ENCODE peak calls at places on chromosomes 16 and 17, in six cellular contexts. K, U, Y, F, L and S are unnamed samples.

GRCh38 chr16:89052824-89053724 is 40.6 kb upstream of the ACSF3 start:
- DNase-seq in U (peak; percentile 52), F (peak; percentile 73), L (no peak), Y (no peak), K (peak; percentile 83), S (no peak)

GRCh38 chr17:32780721-32781120 is 96.2 kb downstream of the MYO1D start:
- DNase-seq in K (no peak), U (no peak), L (no peak), F (no peak), Y (peak; percentile 37), S (no peak)

GRCh38 chr16:49048557-49048956 is 233.1 kb downstream of the CBLN1 start:
- DNase-seq in K (no peak), Y (peak; percentile 31), L (no peak), F (no peak), U (peak; percentile 66), S (no peak)

GRCh38 chr17:11319894-11320293 is 78.9 kb downstream of the SHISA6 start:
- DNase-seq in U (no peak), K (no peak), Y (no peak), F (no peak), L (no peak), S (no peak)

GRCh38 chr17:81167194-81167524 is 1.1 kb upstream of the AATK start:
- DNase-seq in F (no peak), L (no peak), U (no peak), K (no peak), Y (no peak), S (no peak)

GRCh38 chr16:22161999-22162657 is at the start of gene SDR42E2:
- DNase-seq in U (no peak), F (peak; percentile 41), K (peak; percentile 38), Y (peak; percentile 60), L (no peak), S (peak; percentile 53)

GRCh38 chr16:9286930-9287329 is 195.5 kb downstream of the HAPSTR1 start:
- DNase-seq in U (no peak), K (no peak), F (no peak), L (no peak), Y (peak; percentile 57), S (no peak)

GRCh38 chr17:50114401-50114800 is 15.6 kb downstream of the SAMD14 start:
- DNase-seq in L (no peak), F (no peak), U (no peak), K (no peak), Y (no peak), S (no peak)

GRCh38 chr16:5838071-5838470 is 740.5 kb upstream of the EEF2KMT start:
- DNase-seq in L (no peak), Y (no peak), F (no peak), K (no peak), U (no peak), S (no peak)

GRCh38 chr17:29076087-29076486 is 33.1 kb downstream of the PIPOX start:
- DNase-seq in Y (no peak), L (no peak), F (no peak), U (no peak), K (no peak), S (no peak)

GRCh38 chr16:24851700-24852099 is 5.9 kb downstream of the SLC5A11 start:
- DNase-seq in U (peak; percentile 75), F (no peak), L (no peak), K (no peak), Y (no peak), S (no peak)

GRCh38 chr17:75345514-75346167 is 56.4 kb upstream of the SLC25A19 start:
- DNase-seq in L (peak; percentile 91), Y (peak; percentile 70), K (no peak), U (no peak), F (no peak), S (no peak)

GRCh38 chr17:73155410-73156165 is 9.2 kb upstream of the SSTR2 start:
- DNase-seq in L (no peak), U (no peak), F (no peak), Y (peak; percentile 45), K (no peak), S (no peak)

GRCh38 chr16:63735456-63735855 is 1386.4 kb downstream of the CDH11 start:
- DNase-seq in K (no peak), Y (no peak), F (no peak), U (no peak), L (no peak), S (no peak)

DNA sequence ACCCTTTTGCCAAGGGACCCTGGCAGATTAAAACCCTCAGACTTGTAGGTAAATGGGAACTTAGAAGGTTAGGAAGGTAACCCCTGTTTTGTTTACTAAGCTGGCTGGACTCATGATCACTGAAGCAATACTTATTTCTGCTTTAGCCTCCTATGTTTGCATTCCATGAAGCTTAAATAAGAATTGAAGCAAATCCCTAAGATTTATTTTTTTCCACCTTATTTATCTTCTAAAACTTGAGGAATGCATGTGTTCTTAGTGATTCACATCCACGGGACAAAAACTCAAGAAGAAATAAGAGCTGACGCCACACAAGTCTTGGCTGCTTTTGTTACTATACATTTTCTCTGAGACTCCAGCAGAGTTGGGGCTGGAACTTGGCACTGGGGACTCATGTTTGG is 35.5 kb downstream of the CLUAP1 start:
- DNase-seq in L (no peak), Y (no peak), K (no peak), F (no peak), U (peak; percentile 63), S (no peak)
- H3K4me2 ChIP-seq in L (no peak overlapping the region), Y (no peak overlapping the region), K (no peak overlapping the region), F (no peak overlapping the region), U (no peak overlapping the region), S (no peak overlapping the region)

DNA sequence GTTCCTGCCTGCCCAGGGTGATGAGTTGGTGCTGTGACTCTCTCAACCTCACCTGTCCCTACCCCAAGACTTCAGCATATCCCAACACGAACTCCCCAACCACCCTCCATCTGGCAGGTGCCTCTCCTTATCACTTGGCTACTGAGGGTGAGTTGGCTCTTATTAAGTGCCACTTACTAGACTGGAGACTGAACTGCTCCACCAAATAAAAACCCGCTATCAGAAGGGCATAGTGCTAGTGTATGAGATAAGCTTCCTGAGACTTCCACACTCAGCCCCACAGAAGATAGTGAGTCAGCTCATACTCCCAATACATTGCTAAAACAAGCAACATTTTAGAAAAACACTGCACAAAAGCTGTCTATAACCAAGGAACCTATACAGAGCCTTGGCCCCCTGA is 16.0 kb upstream of the CCL18 start:
- DNase-seq in F (no peak), U (no peak), K (no peak), Y (no peak), L (no peak), S (no peak)
- H3K4me2 ChIP-seq in F (no peak overlapping the region), U (no peak overlapping the region), K (no peak overlapping the region), Y (no peak overlapping the region), L (no peak overlapping the region), S (no peak overlapping the region)

GRCh38 chr16:86512860-86513470 is 2.6 kb downstream of the FOXF1 start:
- DNase-seq in L (no peak), U (no peak), F (no peak), Y (peak; percentile 55), K (no peak), S (no peak)
- H3K4me2 ChIP-seq in L (no peak overlapping the region), U (peak overlapping the region; percentile 64), F (no peak overlapping the region), Y (peak overlapping the region; percentile 15), K (no peak overlapping the region), S (no peak overlapping the region)

GRCh38 chr16:3470723-3471122 is 24.6 kb downstream of the C16orf90 start:
- DNase-seq in Y (no peak), K (no peak), F (no peak), L (no peak), U (no peak), S (no peak)

GRCh38 chr16:3469736-3470135 is 25.6 kb downstream of the C16orf90 start:
- DNase-seq in Y (no peak), U (no peak), L (no peak), K (no peak), F (no peak), S (no peak)

GRCh38 chr16:3467920-3468319 is 24.4 kb downstream of the NAA60 start:
- DNase-seq in U (peak; percentile 40), Y (peak; percentile 28), L (no peak), K (no peak), F (no peak), S (no peak)

GRCh38 chr16:3467182-3467581 is 23.7 kb downstream of the NAA60 start:
- DNase-seq in K (no peak), F (no peak), U (no peak), Y (no peak), L (no peak), S (no peak)

DNA sequence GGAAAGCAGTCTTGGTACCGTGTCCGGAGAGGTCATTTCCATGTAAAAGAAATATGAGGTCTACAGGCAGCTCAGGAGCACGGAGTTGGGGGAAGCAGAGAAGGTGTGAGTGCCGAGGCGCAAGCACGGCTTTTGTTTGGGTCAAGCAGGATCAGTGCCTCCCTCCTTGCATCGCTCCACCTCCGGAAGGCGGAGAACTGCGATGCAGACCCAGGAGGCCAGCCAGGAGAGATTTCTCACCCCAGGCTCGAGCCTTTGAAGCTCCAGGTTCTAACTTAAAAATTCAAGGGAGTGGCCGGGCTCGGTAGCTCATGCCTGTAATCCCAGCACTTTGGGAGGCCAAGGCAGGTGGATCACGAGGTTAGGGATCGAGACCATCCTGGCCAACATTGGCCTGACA is 25.0 kb downstream of the NAA60 start:
- DNase-seq in Y (peak; percentile 53), U (no peak), F (no peak), L (no peak), K (no peak), S (no peak)
- H3K4me2 ChIP-seq in Y (no peak overlapping the region), U (no peak overlapping the region), F (no peak overlapping the region), L (no peak overlapping the region), K (no peak overlapping the region), S (no peak overlapping the region)

GRCh38 chr17:55768946-55769624 is 18.2 kb downstream of the PCTP start:
- DNase-seq in Y (no peak), K (no peak), L (no peak), U (peak; percentile 4), F (no peak), S (no peak)
- H3K4me2 ChIP-seq in Y (no peak overlapping the region), K (peak overlapping the region; percentile 30), L (no peak overlapping the region), U (peak overlapping the region; percentile 65), F (peak overlapping the region; percentile 38), S (no peak overlapping the region)

GRCh38 chr16:12833939-12834338 is 30.3 kb upstream of the CPPED1 start:
- DNase-seq in K (peak; percentile 54), Y (peak; percentile 74), L (no peak), F (peak; percentile 92), U (peak; percentile 51), S (no peak)
- H3K4me2 ChIP-seq in K (peak overlapping the region; percentile 39), Y (no peak overlapping the region), L (no peak overlapping the region), F (peak overlapping the region; percentile 69), U (no peak overlapping the region), S (no peak overlapping the region)

GRCh38 chr17:4080686-4081085 is 62.1 kb downstream of the ZZEF1 start:
- DNase-seq in F (no peak), K (no peak), U (no peak), L (no peak), Y (no peak), S (no peak)
- H3K4me2 ChIP-seq in F (no peak overlapping the region), K (no peak overlapping the region), U (no peak overlapping the region), L (no peak overlapping the region), Y (no peak overlapping the region), S (no peak overlapping the region)

GRCh38 chr17:31573047-31573446 is 181.6 kb downstream of the RAB11FIP4 start:
- DNase-seq in K (no peak), U (no peak), L (no peak), F (no peak), Y (no peak), S (no peak)
- H3K4me2 ChIP-seq in K (no peak overlapping the region), U (no peak overlapping the region), L (no peak overlapping the region), F (peak overlapping the region; percentile 36), Y (no peak overlapping the region), S (no peak overlapping the region)